ENCODE peak calls at places on chromosomes 4 and X, in four cellular contexts. One of them, this sample, is unnamed.

GRCh38 chr4:123235431-123235830 is 161.2 kb upstream of the SPRY1 start:
- DNase-seq in mesendoderm: no peak
- DNase-seq in H9: no peak
- DNase-seq in IMR-90: peak
- DNase-seq in this sample: no peak

GRCh38 chrX:112874140-112874539 is 33.5 kb upstream of the AMOT start:
- DNase-seq in IMR-90: peak
- DNase-seq in H9: no peak
- DNase-seq in mesendoderm: no peak
- DNase-seq in this sample: no peak

GRCh38 chr4:173436149-173436579 is 37.2 kb upstream of the SCRG1 start:
- DNase-seq in IMR-90: peak
- DNase-seq in mesendoderm: no peak
- DNase-seq in H9: no peak
- DNase-seq in this sample: no peak

GRCh38 chrX:2828404-2829065 is at the start of gene GYG2:
- DNase-seq in IMR-90: peak
- DNase-seq in H9: peak
- DNase-seq in mesendoderm: peak
- DNase-seq in this sample: peak

GRCh38 chrX:154376768-154377167 is 2.3 kb upstream of the EMD start:
- DNase-seq in mesendoderm: no peak
- DNase-seq in H9: no peak
- DNase-seq in IMR-90: peak
- DNase-seq in this sample: no peak

GRCh38 chrX:134236690-134237362 is at the start of gene CCDC160:
- DNase-seq in mesendoderm: peak
- DNase-seq in IMR-90: no peak
- DNase-seq in H9: peak
- DNase-seq in this sample: peak

GRCh38 chr4:1233641-1234277 is 15.2 kb downstream of the CTBP1 start:
- DNase-seq in mesendoderm: no peak
- DNase-seq in H9: no peak
- DNase-seq in IMR-90: peak
- DNase-seq in this sample: no peak

GRCh38 chrX:153924149-153924861 is 1.8 kb downstream of the ARHGAP4 start:
- DNase-seq in mesendoderm: peak
- DNase-seq in IMR-90: peak
- DNase-seq in H9: no peak
- DNase-seq in this sample: no peak

GRCh38 chr4:60389636-60390035 is 810.5 kb upstream of the ADGRL3 start:
- DNase-seq in IMR-90: no peak
- DNase-seq in H9: no peak
- DNase-seq in mesendoderm: peak
- DNase-seq in this sample: no peak

GRCh38 chr4:56958111-56958517 is 19.3 kb downstream of the NOA1 start:
- DNase-seq in H9: no peak
- DNase-seq in IMR-90: peak
- DNase-seq in mesendoderm: no peak
- DNase-seq in this sample: no peak

GRCh38 chr4:87227704-87228560 is 7.5 kb upstream of the KLHL8 start:
- DNase-seq in IMR-90: no peak
- DNase-seq in mesendoderm: no peak
- DNase-seq in H9: no peak
- DNase-seq in this sample: no peak

GRCh38 chr4:138186264-138186663 is 55.9 kb downstream of the SLC7A11 start:
- DNase-seq in H9: no peak
- DNase-seq in mesendoderm: peak
- DNase-seq in IMR-90: no peak
- DNase-seq in this sample: no peak

GRCh38 chrX:5998901-5999300 is 229.8 kb downstream of the NLGN4X start:
- DNase-seq in H9: no peak
- DNase-seq in IMR-90: no peak
- DNase-seq in mesendoderm: no peak
- DNase-seq in this sample: no peak

GRCh38 chr4:134777626-134778025 is 576.0 kb upstream of the PABPC4L start:
- DNase-seq in mesendoderm: peak
- DNase-seq in H9: no peak
- DNase-seq in IMR-90: no peak
- DNase-seq in this sample: no peak

GRCh38 chr4:120685756-120686278 is 236.7 kb downstream of the PRDM5 start:
- DNase-seq in IMR-90: no peak
- DNase-seq in mesendoderm: peak
- DNase-seq in H9: no peak
- DNase-seq in this sample: no peak

GRCh38 chrX:108712886-108713285 is 23.5 kb downstream of the IRS4 start:
- DNase-seq in mesendoderm: no peak
- DNase-seq in H9: no peak
- DNase-seq in IMR-90: no peak
- DNase-seq in this sample: no peak

GRCh38 chrX:41491267-41492004 is 44.3 kb downstream of the NYX start:
- DNase-seq in IMR-90: peak
- DNase-seq in mesendoderm: peak
- DNase-seq in H9: peak
- DNase-seq in this sample: no peak

GRCh38 chr4:95318483-95318882 is 230.3 kb downstream of the UNC5C start:
- DNase-seq in IMR-90: no peak
- DNase-seq in H9: no peak
- DNase-seq in mesendoderm: no peak
- DNase-seq in this sample: no peak

GRCh38 chr4:10173754-10174749 is 57.5 kb upstream of the WDR1 start:
- DNase-seq in mesendoderm: peak
- DNase-seq in H9: no peak
- DNase-seq in IMR-90: no peak
- DNase-seq in this sample: no peak

GRCh38 chrX:123736333-123736921 is 3.6 kb upstream of the THOC2 start:
- DNase-seq in H9: no peak
- DNase-seq in IMR-90: peak
- DNase-seq in mesendoderm: peak
- DNase-seq in this sample: no peak

GRCh38 chr4:7168106-7168505 is 24.2 kb upstream of the SORCS2 start:
- DNase-seq in mesendoderm: no peak
- DNase-seq in H9: peak
- DNase-seq in IMR-90: no peak
- DNase-seq in this sample: no peak

GRCh38 chr4:122728781-122729330 is 3.6 kb upstream of the BBS12 start:
- DNase-seq in mesendoderm: no peak
- DNase-seq in IMR-90: no peak
- DNase-seq in H9: no peak
- DNase-seq in this sample: no peak

GRCh38 chr4:10480616-10481015 is 23.4 kb upstream of the ZNF518B start:
- DNase-seq in IMR-90: no peak
- DNase-seq in mesendoderm: no peak
- DNase-seq in H9: no peak
- DNase-seq in this sample: no peak

GRCh38 chrX:14356401-14356800 is 172.9 kb upstream of the GLRA2 start:
- DNase-seq in mesendoderm: no peak
- DNase-seq in H9: no peak
- DNase-seq in IMR-90: no peak
- DNase-seq in this sample: no peak

GRCh38 chr4:2798399-2799301 is 5.8 kb downstream of the SH3BP2 start:
- DNase-seq in IMR-90: no peak
- DNase-seq in H9: no peak
- DNase-seq in mesendoderm: no peak
- DNase-seq in this sample: no peak

GRCh38 chr4:121564840-121565375 is 131.9 kb downstream of the ANXA5 start:
- DNase-seq in mesendoderm: no peak
- DNase-seq in H9: no peak
- DNase-seq in IMR-90: peak
- DNase-seq in this sample: no peak

GRCh38 chr4:29390921-29391320 is 1329.2 kb upstream of the PCDH7 start:
- DNase-seq in H9: no peak
- DNase-seq in IMR-90: no peak
- DNase-seq in mesendoderm: no peak
- DNase-seq in this sample: no peak

GRCh38 chr4:8319731-8320385 is 50.3 kb downstream of the HTRA3 start:
- DNase-seq in mesendoderm: no peak
- DNase-seq in IMR-90: no peak
- DNase-seq in H9: no peak
- DNase-seq in this sample: peak

GRCh38 chrX:108722561-108722960 is 13.8 kb downstream of the IRS4 start:
- DNase-seq in IMR-90: no peak
- DNase-seq in mesendoderm: no peak
- DNase-seq in H9: no peak
- DNase-seq in this sample: no peak

GRCh38 chr4:47972181-47972580 is 44.3 kb downstream of the CNGA1 start:
- DNase-seq in mesendoderm: no peak
- DNase-seq in H9: no peak
- DNase-seq in IMR-90: no peak
- DNase-seq in this sample: no peak

GRCh38 chr4:70915874-70916559 is 13.8 kb downstream of the MOB1B start:
- DNase-seq in H9: no peak
- DNase-seq in IMR-90: no peak
- DNase-seq in mesendoderm: no peak
- DNase-seq in this sample: no peak

GRCh38 chr4:145071560-145071959 is 26.4 kb downstream of the ANAPC10 start:
- DNase-seq in H9: no peak
- DNase-seq in mesendoderm: no peak
- DNase-seq in IMR-90: no peak
- DNase-seq in this sample: no peak

GRCh38 chr4:88219099-88219498 is 60.7 kb upstream of the ABCG2 start:
- DNase-seq in mesendoderm: peak
- DNase-seq in H9: no peak
- DNase-seq in IMR-90: peak
- DNase-seq in this sample: no peak

GRCh38 chr4:94897023-94897422 is 139.3 kb downstream of the BMPR1B start:
- DNase-seq in IMR-90: no peak
- DNase-seq in H9: no peak
- DNase-seq in mesendoderm: peak
- DNase-seq in this sample: no peak

GRCh38 chrX:40922307-40922706 is 162.9 kb upstream of the USP9X start:
- DNase-seq in mesendoderm: peak
- DNase-seq in IMR-90: peak
- DNase-seq in H9: peak
- DNase-seq in this sample: no peak

GRCh38 chrX:74420194-74421035 is 878 bp upstream of the SLC16A2 start:
- DNase-seq in H9: peak
- DNase-seq in mesendoderm: peak
- DNase-seq in IMR-90: peak
- DNase-seq in this sample: peak

DNA sequence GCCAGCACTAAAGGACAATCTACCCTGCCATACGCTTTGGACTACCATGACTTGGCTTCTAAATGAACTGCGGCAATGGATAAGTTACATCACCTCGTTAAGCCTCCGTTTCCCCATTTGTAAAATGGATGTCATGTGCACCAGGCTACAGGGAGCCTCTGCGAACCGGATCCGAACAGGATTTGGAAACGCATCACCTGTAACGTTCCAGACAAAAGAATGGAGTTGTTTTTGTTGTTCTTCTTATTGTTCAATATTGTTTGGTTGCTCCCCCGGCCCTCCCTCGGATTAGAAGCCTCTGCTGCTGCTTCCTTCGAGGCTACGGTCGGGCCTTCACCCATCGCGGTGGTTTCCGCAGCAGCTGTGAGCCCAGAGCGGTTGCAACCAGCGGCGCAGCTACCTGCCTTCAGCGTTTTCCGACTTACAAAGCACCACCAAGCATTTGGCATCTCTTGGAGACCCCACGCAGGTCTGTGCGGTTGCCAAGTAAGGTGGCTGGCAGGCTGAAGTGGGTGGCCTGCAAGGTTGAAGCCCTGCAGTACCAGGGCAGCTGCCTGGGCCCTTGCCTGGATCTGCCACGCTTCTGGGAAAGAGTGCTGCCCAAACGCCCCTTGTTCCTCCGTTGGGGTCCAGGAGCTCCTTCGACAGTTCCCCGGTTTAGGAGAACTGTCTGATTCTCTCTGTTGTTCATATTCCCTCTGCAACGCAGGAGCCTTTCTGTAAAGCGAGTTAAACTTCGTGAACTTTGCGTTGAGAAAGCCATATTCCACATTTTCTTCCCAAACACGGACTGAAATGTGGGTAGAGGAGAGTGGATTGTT is 7.1 kb downstream of the NKX3-2 start:
- DNase-seq in mesendoderm: no peak
- DNase-seq in IMR-90: no peak
- DNase-seq in H9: no peak
- DNase-seq in this sample: peak
- H3K56ac ChIP-seq in mesendoderm: no peak
- H3K56ac ChIP-seq in IMR-90: no peak
- H3K56ac ChIP-seq in H9: no peak
- H3K56ac ChIP-seq in this sample: no peak

DNA sequence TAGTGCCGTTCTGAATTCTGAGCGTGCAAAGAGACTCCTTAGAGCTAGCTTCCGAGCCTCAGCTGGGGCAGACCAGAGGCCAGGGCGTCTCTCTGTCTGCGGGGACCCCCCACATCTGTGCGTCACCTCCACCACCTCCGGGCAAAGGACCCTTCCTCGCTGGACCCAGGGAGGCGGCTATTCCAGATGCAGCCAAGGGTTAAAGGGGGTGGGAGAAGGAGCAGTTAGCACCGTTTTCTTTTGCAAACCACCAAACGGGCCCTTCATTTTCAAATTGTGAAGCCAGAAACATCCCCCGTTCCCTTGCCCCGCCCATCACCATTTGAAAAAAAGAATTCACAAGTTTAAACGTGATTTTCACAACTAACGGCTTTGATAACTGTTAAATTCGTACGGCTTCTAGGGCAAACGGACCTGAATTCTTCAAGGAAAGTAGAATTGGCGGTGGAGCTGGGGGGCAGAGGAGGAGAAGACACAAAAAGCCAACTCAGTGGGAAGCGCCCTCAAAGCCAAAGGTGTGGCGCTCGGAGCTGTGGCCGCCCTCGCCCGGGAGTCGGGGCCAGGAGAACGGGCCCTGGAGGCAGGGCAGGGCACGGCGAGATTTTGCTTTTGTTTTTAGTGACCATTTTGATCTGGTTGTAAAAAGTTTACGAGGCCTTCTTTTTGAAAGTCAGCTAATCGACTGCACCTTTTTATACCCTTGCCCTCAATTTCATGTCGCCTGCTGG is 3.3 kb upstream of the PDGFRA start:
- DNase-seq in mesendoderm: peak
- DNase-seq in IMR-90: no peak
- DNase-seq in H9: peak
- DNase-seq in this sample: no peak
- H3K56ac ChIP-seq in mesendoderm: peak
- H3K56ac ChIP-seq in IMR-90: peak
- H3K56ac ChIP-seq in H9: no peak
- H3K56ac ChIP-seq in this sample: no peak

GRCh38 chrX:38318606-38319005 is 8.7 kb downstream of the RPGR start:
- DNase-seq in H9: no peak
- DNase-seq in IMR-90: no peak
- DNase-seq in mesendoderm: no peak
- DNase-seq in this sample: no peak
- H3K56ac ChIP-seq in H9: no peak
- H3K56ac ChIP-seq in IMR-90: no peak
- H3K56ac ChIP-seq in mesendoderm: no peak
- H3K56ac ChIP-seq in this sample: no peak

DNA sequence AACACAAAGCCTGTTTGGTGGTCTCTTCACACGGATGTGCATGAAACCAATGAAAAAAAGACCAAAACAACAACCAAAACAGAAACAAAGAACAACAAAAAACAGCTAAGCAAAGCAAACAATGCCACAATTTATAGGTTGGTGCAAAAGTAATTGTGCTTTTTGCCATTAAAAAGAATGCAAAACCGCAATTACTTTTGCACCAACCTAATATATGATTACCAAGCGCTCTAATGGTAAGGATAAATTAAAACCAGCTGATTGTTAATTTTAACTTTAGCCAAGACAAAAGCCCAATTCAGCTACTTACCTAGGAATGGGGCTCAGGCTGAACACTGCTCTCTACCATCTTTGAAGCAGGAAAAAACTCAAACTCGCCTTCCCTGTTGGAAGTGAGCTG is 29.4 kb upstream of the TMSB4X start:
- DNase-seq in mesendoderm: no peak
- DNase-seq in H9: no peak
- DNase-seq in IMR-90: no peak
- DNase-seq in this sample: no peak
- H3K56ac ChIP-seq in mesendoderm: peak
- H3K56ac ChIP-seq in H9: no peak
- H3K56ac ChIP-seq in IMR-90: no peak
- H3K56ac ChIP-seq in this sample: no peak